ENCODE peak calls at places on chromosomes 7 and 10, in five cellular contexts. K, S, W, I and X are unnamed samples.

GRCh38 chr7:28207486-28208158 is 27.0 kb upstream of the JAZF1 start:
- DNase-seq in K (no peak), S (no peak), W (no peak), I (peak; percentile 59), X (no peak)

GRCh38 chr10:60572511-60573194 is 183.0 kb upstream of the ANK3 start:
- DNase-seq in K (no peak), S (no peak), W (no peak), I (no peak), X (no peak)

GRCh38 chr7:140017543-140017942 is 45.2 kb downstream of the PARP12 start:
- DNase-seq in K (no peak), S (no peak), W (no peak), I (no peak), X (no peak)

GRCh38 chr7:104548861-104549260 is 220.5 kb downstream of the LHFPL3 start:
- DNase-seq in K (no peak), S (no peak), W (no peak), I (peak; percentile 39), X (no peak)

GRCh38 chr10:30231071-30231652 is 117.9 kb downstream of the MTPAP start:
- DNase-seq in K (no peak), S (no peak), W (no peak), I (no peak), X (no peak)

GRCh38 chr7:132450706-132451105 is 125.6 kb downstream of the PLXNA4 start:
- DNase-seq in K (no peak), S (no peak), W (no peak), I (no peak), X (no peak)

GRCh38 chr10:79305515-79305914 is 41.8 kb upstream of the PPIF start:
- DNase-seq in K (no peak), S (no peak), W (no peak), I (no peak), X (no peak)

GRCh38 chr7:155414508-155414907 is 43.4 kb upstream of the EN2 start:
- DNase-seq in K (no peak), S (no peak), W (peak; percentile 31), I (peak; percentile 28), X (no peak)

GRCh38 chr10:644076-644942 is 45.2 kb downstream of the DIP2C start:
- DNase-seq in K (no peak), S (no peak), W (no peak), I (no peak), X (no peak)

GRCh38 chr7:26580666-26581065 is 283.7 kb downstream of the SKAP2 start:
- DNase-seq in K (no peak), S (no peak), W (no peak), I (no peak), X (no peak)

GRCh38 chr7:26588511-26588910 is 275.9 kb downstream of the SKAP2 start:
- DNase-seq in K (no peak), S (no peak), W (no peak), I (no peak), X (no peak)

GRCh38 chr7:26583094-26583493 is 281.3 kb downstream of the SKAP2 start:
- DNase-seq in K (no peak), S (no peak), W (no peak), I (no peak), X (no peak)

GRCh38 chr7:26590709-26591108 is 273.7 kb downstream of the SKAP2 start:
- DNase-seq in K (no peak), S (no peak), W (no peak), I (no peak), X (no peak)

DNA sequence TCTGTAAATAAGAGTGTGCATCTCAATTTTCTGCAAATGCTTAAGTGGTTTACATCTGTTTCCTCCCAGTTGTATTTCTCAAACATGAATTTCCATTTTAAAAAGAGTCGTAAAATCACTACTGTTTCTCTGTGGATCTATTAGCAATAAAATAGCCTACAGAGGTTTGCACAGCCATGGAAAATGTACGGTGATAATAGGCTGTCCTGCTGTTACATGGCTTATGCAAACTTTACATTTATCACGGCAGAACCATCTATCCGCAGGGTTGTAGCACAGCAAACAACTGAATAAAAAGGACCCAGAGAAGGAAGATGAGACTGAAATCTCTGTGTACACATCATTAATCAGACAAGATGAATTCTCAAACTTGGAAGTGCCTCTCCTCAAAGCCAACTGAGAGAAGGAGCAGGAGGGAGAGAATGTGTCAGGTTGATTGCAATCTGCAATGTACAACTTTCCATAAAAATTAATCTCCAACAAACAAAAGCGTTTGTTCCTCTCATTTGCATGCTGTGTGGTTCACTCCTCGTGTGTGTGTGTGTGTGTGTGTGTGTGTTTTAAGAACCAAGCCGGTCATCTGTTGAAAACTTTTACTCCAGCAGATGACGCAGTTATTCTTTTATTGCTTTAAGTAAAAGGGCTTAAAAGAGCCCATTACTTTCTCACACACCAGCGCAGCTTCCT is 279.3 kb downstream of the SKAP2 start:
- DNase-seq in K (no peak), S (no peak), W (no peak), I (no peak), X (no peak)
- TF ChIP-seq CTCF in K (no peak), S (no peak), W (no peak), I (no peak), X (no peak)

GRCh38 chr10:110397856-110398255 is 93.1 kb upstream of the SMNDC1 start:
- DNase-seq in K (no peak), S (no peak), W (no peak), I (no peak), X (no peak)

GRCh38 chr10:110400173-110400947 is 95.6 kb upstream of the SMNDC1 start:
- DNase-seq in K (no peak), S (no peak), W (peak; percentile 55), I (no peak), X (no peak)

GRCh38 chr10:110398419-110399162 is 93.9 kb upstream of the SMNDC1 start:
- DNase-seq in K (no peak), S (peak; percentile 48), W (peak; percentile 99), I (peak; percentile 48), X (peak; percentile 89)

GRCh38 chr10:110401401-110402076 is 96.2 kb upstream of the DUSP5 start:
- DNase-seq in K (no peak), S (no peak), W (no peak), I (no peak), X (no peak)

DNA sequence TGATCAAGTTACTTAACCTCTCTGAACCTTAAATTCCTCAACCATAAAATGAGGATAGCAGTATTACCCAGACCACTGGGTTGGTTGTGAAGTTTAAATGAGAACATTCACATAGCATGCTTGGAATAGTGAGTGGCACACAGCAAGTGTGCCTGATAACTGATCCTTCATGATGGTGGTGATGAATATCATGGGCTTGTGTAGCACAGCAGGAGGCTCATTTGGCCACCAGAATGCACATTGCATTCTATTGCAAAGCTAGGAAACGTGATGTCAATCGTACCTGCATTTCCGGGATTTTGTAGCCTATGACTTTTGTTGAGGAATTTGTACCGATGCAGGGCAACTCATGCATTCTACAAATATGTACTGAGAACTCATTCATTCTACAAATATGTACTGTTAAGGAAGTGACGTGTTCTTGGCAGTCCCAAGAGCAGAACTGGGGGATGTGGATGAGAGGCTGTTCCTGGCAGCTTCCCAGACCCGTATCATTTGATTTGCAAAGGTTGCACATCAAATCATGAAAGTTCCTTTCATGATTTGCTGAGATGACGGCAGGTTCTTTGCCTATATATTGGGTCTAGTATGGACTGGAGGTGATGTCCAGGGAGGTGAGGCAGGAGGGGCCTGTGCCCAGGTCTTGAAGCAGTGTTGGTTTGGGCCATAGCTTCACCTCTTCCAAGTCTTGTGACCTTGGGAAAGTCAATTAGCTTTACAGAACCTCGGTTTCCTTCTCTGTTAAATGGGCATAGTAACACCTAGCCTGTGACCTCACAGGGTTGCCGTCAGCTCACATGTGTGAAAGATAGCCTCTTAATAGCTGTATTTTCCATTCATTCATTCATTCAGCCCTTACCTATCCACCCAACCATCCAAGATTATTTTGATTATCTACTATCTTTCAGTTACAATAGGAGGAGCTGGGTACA is 94.7 kb upstream of the SMNDC1 start:
- DNase-seq in K (no peak), S (no peak), W (peak; percentile 98), I (no peak), X (no peak)
- TF ChIP-seq CTCF in K (no peak), S (no peak), W (no peak), I (no peak), X (no peak)

GRCh38 chr7:43656997-43657396 is 72.3 kb downstream of the COA1 start:
- DNase-seq in K (no peak), S (no peak), W (no peak), I (no peak), X (no peak)

GRCh38 chr7:43652364-43652763 is 69.5 kb downstream of the STK17A start:
- DNase-seq in K (no peak), S (no peak), W (peak; percentile 27), I (no peak), X (no peak)

GRCh38 chr7:43653466-43653865 is 70.6 kb downstream of the STK17A start:
- DNase-seq in K (no peak), S (no peak), W (no peak), I (no peak), X (no peak)

GRCh38 chr7:43653891-43654504 is 71.1 kb downstream of the STK17A start:
- DNase-seq in K (no peak), S (no peak), W (no peak), I (no peak), X (no peak)

GRCh38 chr7:43655584-43655983 is 72.7 kb downstream of the STK17A start:
- DNase-seq in K (no peak), S (no peak), W (no peak), I (no peak), X (no peak)
- TF ChIP-seq CTCF in K (no peak), S (no peak), W (no peak), I (no peak), X (no peak)

DNA sequence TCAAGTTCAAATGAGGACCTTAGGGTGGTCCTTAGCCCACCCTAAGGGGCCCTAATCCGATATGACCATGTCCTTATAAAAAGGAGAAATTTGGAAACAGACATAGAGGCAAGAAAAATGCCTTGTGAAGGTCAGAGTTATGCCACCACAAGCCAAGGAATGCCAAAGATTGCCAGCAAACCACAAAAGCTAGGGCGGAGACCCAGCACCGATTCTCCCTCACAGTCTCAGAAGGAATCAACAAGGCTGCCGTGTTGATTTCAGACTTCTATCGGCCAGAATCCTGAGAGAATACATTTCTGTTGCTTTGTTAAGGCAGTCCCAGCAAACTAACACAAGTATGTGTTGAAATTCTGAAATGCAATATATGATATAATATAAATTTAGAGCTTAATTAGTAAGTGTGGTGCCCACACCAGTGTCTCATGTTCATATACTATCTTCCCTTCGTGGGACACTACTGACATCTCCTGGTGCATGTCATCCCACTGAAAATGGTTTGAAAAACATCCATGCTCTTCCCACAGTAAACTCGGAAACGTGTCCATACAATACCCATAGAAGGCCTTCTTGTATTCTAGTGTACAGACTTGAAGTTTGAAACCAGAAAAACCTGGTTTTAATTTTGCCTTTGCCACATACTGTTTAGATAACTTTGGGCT is 349.0 kb downstream of the TNS3 start:
- DNase-seq in K (no peak), S (no peak), W (no peak), I (peak; percentile 46), X (no peak)
- TF ChIP-seq CTCF in K (no peak), S (no peak), W (peak; percentile 26), I (no peak), X (no peak)